ENCODE peak calls at places on chromosomes 7 and 10, in six cellular contexts. One of them, this sample, is unnamed. For H3K4me1, the result is how much of the 10 kb centered on the place peaks cover.

GRCh38 chr10:103804866-103805265 is 50.5 kb downstream of the SH3PXD2A start:
- DNase-seq in hepatocyte: no peak
- DNase-seq in H9: no peak
- DNase-seq in SJSA1: no peak
- DNase-seq in naive thymus-derived CD4-positive, alpha-beta T cell: no peak
- DNase-seq in HepG2: no peak
- DNase-seq in this sample: no peak

GRCh38 chr7:99123571-99124033 is 20.3 kb downstream of the SMURF1 start:
- DNase-seq in HepG2: no peak
- DNase-seq in SJSA1: no peak
- DNase-seq in H9: no peak
- DNase-seq in hepatocyte: no peak
- DNase-seq in naive thymus-derived CD4-positive, alpha-beta T cell: no peak
- DNase-seq in this sample: no peak

GRCh38 chr10:55024718-55025117 is 223.7 kb upstream of the PCDH15 start:
- DNase-seq in SJSA1: no peak
- DNase-seq in naive thymus-derived CD4-positive, alpha-beta T cell: no peak
- DNase-seq in H9: no peak
- DNase-seq in HepG2: no peak
- DNase-seq in hepatocyte: peak
- DNase-seq in this sample: no peak

GRCh38 chr7:1858435-1859265 is 188.6 kb downstream of the ELFN1 start:
- DNase-seq in HepG2: no peak
- DNase-seq in H9: no peak
- DNase-seq in hepatocyte: no peak
- DNase-seq in naive thymus-derived CD4-positive, alpha-beta T cell: no peak
- DNase-seq in SJSA1: no peak
- DNase-seq in this sample: no peak

GRCh38 chr7:103988468-103989199 is 824 bp downstream of the RELN start:
- DNase-seq in HepG2: peak
- DNase-seq in hepatocyte: peak
- DNase-seq in H9: peak
- DNase-seq in naive thymus-derived CD4-positive, alpha-beta T cell: no peak
- DNase-seq in SJSA1: no peak
- DNase-seq in this sample: no peak

GRCh38 chr7:90425376-90425775 is 22.1 kb downstream of the CLDN12 start:
- DNase-seq in naive thymus-derived CD4-positive, alpha-beta T cell: no peak
- DNase-seq in hepatocyte: no peak
- DNase-seq in HepG2: no peak
- DNase-seq in H9: no peak
- DNase-seq in SJSA1: no peak
- DNase-seq in this sample: peak

GRCh38 chr10:112842832-112843360 is 107.2 kb upstream of the TCF7L2 start:
- DNase-seq in naive thymus-derived CD4-positive, alpha-beta T cell: no peak
- DNase-seq in SJSA1: no peak
- DNase-seq in hepatocyte: no peak
- DNase-seq in HepG2: peak
- DNase-seq in H9: no peak
- DNase-seq in this sample: no peak

GRCh38 chr7:2632717-2633537 is 1.1 kb downstream of the TTYH3 start:
- DNase-seq in SJSA1: peak
- DNase-seq in H9: no peak
- DNase-seq in HepG2: no peak
- DNase-seq in hepatocyte: peak
- DNase-seq in naive thymus-derived CD4-positive, alpha-beta T cell: peak
- DNase-seq in this sample: peak

GRCh38 chr7:88455696-88456095 is 149.0 kb upstream of the STEAP4 start:
- DNase-seq in hepatocyte: no peak
- DNase-seq in H9: no peak
- DNase-seq in HepG2: no peak
- DNase-seq in SJSA1: no peak
- DNase-seq in naive thymus-derived CD4-positive, alpha-beta T cell: no peak
- DNase-seq in this sample: no peak

GRCh38 chr10:16856567-16856966 is 39.3 kb upstream of the RSU1 start:
- DNase-seq in hepatocyte: no peak
- DNase-seq in naive thymus-derived CD4-positive, alpha-beta T cell: no peak
- DNase-seq in HepG2: no peak
- DNase-seq in H9: no peak
- DNase-seq in SJSA1: no peak
- DNase-seq in this sample: no peak

GRCh38 chr7:139893999-139894398 is 64.9 kb downstream of the TBXAS1 start:
- DNase-seq in naive thymus-derived CD4-positive, alpha-beta T cell: no peak
- DNase-seq in HepG2: no peak
- DNase-seq in hepatocyte: no peak
- DNase-seq in SJSA1: no peak
- DNase-seq in H9: no peak
- DNase-seq in this sample: no peak

GRCh38 chr7:90708841-90709317 is 112.8 kb downstream of the CDK14 start:
- DNase-seq in naive thymus-derived CD4-positive, alpha-beta T cell: no peak
- DNase-seq in HepG2: peak
- DNase-seq in H9: peak
- DNase-seq in hepatocyte: peak
- DNase-seq in SJSA1: no peak
- DNase-seq in this sample: no peak

GRCh38 chr10:101617824-101618568 is 29.9 kb downstream of the DPCD start:
- DNase-seq in hepatocyte: no peak
- DNase-seq in SJSA1: no peak
- DNase-seq in HepG2: no peak
- DNase-seq in H9: no peak
- DNase-seq in naive thymus-derived CD4-positive, alpha-beta T cell: no peak
- DNase-seq in this sample: no peak

GRCh38 chr10:3500408-3500856 is 284.6 kb downstream of the KLF6 start:
- DNase-seq in HepG2: peak
- DNase-seq in naive thymus-derived CD4-positive, alpha-beta T cell: no peak
- DNase-seq in SJSA1: no peak
- DNase-seq in hepatocyte: peak
- DNase-seq in H9: peak
- DNase-seq in this sample: no peak

GRCh38 chr10:11177926-11178453 is 160.3 kb downstream of the CELF2 start:
- DNase-seq in naive thymus-derived CD4-positive, alpha-beta T cell: peak
- DNase-seq in HepG2: no peak
- DNase-seq in hepatocyte: no peak
- DNase-seq in H9: no peak
- DNase-seq in SJSA1: no peak
- DNase-seq in this sample: peak

GRCh38 chr10:79463578-79464496 is 18.4 kb upstream of the ZCCHC24 start:
- DNase-seq in SJSA1: no peak
- DNase-seq in HepG2: no peak
- DNase-seq in H9: peak
- DNase-seq in naive thymus-derived CD4-positive, alpha-beta T cell: no peak
- DNase-seq in hepatocyte: no peak
- DNase-seq in this sample: no peak

GRCh38 chr10:111593578-111593977 is 516.7 kb downstream of the ADRA2A start:
- DNase-seq in HepG2: no peak
- DNase-seq in hepatocyte: no peak
- DNase-seq in SJSA1: no peak
- DNase-seq in H9: no peak
- DNase-seq in naive thymus-derived CD4-positive, alpha-beta T cell: no peak
- DNase-seq in this sample: no peak

GRCh38 chr7:107486041-107486440 is 16.2 kb downstream of the GPR22 start:
- DNase-seq in SJSA1: no peak
- DNase-seq in naive thymus-derived CD4-positive, alpha-beta T cell: no peak
- DNase-seq in H9: no peak
- DNase-seq in HepG2: no peak
- DNase-seq in hepatocyte: no peak
- DNase-seq in this sample: no peak
- H3K4me1 ChIP-seq in SJSA1: under half
- H3K4me1 ChIP-seq in naive thymus-derived CD4-positive, alpha-beta T cell: under half
- H3K4me1 ChIP-seq in H9: under half
- H3K4me1 ChIP-seq in HepG2: under half
- H3K4me1 ChIP-seq in hepatocyte: under half
- H3K4me1 ChIP-seq in this sample: under half

DNA sequence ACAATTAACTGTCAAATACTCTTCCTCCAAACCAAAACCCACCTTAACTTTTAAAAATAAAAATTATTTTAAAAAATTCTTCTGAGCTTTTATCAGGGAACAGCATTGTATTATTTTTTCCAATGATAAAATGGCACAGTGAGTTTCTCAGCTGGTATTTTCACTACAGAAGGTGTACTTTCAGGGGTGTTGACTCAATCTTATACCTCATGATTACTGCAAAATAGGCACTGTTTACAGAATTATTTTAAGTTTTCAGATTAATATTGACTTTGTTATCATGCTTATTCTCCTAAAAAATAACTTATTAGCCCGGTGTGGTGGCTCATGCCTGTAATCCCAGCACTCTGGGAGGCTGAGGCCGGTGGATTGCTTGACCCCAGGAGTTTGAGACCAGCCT is 24.3 kb downstream of the RHEB start:
- DNase-seq in H9: no peak
- DNase-seq in HepG2: no peak
- DNase-seq in SJSA1: no peak
- DNase-seq in naive thymus-derived CD4-positive, alpha-beta T cell: no peak
- DNase-seq in hepatocyte: no peak
- DNase-seq in this sample: no peak
- H3K4me1 ChIP-seq in H9: under half
- H3K4me1 ChIP-seq in HepG2: half or more
- H3K4me1 ChIP-seq in SJSA1: under half
- H3K4me1 ChIP-seq in naive thymus-derived CD4-positive, alpha-beta T cell: under half
- H3K4me1 ChIP-seq in hepatocyte: under half
- H3K4me1 ChIP-seq in this sample: under half

DNA sequence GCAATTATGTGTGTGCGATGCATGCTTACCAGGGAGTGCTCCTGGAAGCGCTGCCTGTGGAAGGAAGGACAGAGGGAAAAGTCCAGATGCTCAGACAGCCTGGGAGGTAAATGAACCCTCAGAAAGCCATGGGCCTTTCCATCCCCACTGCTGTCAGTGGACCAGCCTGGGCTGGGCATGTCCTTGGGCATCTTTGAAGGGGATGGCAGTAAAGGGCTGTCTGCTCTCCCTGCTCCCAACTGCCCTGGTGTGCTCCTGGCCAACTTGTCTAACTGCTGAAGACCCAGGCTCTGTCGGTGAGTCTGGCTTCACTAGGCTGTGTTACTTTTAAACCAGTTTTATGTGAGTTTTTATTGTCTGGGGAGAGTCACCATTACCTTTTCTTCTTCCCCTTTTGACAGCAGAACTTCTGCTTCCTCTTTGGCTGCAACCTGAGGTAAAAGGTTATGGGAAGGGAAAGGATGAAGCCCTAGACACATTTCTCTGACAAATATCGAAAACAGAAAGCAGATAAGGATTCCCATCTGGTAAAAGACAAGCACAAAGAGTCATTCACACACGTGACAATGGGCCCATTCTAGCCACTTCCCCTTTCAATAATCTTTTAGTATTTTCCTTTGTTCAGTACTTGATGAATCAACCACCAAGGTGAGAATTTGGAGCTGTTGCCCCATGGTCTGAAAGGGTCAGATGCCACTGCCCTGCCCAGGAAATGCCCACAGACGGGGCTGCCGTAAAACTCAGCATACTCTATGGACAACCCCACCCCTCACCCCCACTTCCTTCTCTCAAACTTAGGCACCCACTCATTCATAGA is 27.6 kb upstream of the PIK3AP1 start:
- DNase-seq in naive thymus-derived CD4-positive, alpha-beta T cell: no peak
- DNase-seq in SJSA1: no peak
- DNase-seq in H9: no peak
- DNase-seq in HepG2: peak
- DNase-seq in hepatocyte: no peak
- DNase-seq in this sample: peak
- H3K4me1 ChIP-seq in naive thymus-derived CD4-positive, alpha-beta T cell: under half
- H3K4me1 ChIP-seq in SJSA1: under half
- H3K4me1 ChIP-seq in H9: under half
- H3K4me1 ChIP-seq in HepG2: under half
- H3K4me1 ChIP-seq in hepatocyte: under half
- H3K4me1 ChIP-seq in this sample: under half

DNA sequence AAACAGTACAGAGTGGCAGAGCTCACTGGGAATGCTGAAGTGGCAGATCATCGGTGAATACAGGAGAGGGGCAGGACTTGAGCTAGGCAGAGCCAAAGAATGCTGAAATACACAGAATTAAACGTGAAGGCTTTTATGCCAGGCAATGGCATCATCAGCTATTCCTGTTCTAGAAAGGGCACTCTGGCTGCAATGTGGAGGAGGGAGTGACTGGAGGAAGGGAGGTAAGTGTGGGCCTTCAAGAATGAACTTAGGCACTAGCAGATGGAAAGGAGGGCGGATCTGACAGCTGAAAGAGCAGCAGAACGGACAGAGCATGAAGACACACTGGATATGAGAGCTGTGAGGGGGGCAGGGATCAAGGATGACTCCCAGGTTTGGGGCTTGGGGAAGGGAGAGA is 12.0 kb upstream of the TM9SF3 start:
- DNase-seq in HepG2: no peak
- DNase-seq in SJSA1: no peak
- DNase-seq in naive thymus-derived CD4-positive, alpha-beta T cell: no peak
- DNase-seq in H9: no peak
- DNase-seq in hepatocyte: no peak
- DNase-seq in this sample: no peak
- H3K4me1 ChIP-seq in HepG2: under half
- H3K4me1 ChIP-seq in SJSA1: under half
- H3K4me1 ChIP-seq in naive thymus-derived CD4-positive, alpha-beta T cell: under half
- H3K4me1 ChIP-seq in H9: under half
- H3K4me1 ChIP-seq in hepatocyte: under half
- H3K4me1 ChIP-seq in this sample: under half

GRCh38 chr7:157347217-157347904 is 10.6 kb downstream of the DNAJB6 start:
- DNase-seq in HepG2: no peak
- DNase-seq in H9: no peak
- DNase-seq in hepatocyte: peak
- DNase-seq in naive thymus-derived CD4-positive, alpha-beta T cell: no peak
- DNase-seq in SJSA1: no peak
- DNase-seq in this sample: no peak
- H3K4me1 ChIP-seq in HepG2: under half
- H3K4me1 ChIP-seq in H9: under half
- H3K4me1 ChIP-seq in hepatocyte: under half
- H3K4me1 ChIP-seq in naive thymus-derived CD4-positive, alpha-beta T cell: under half
- H3K4me1 ChIP-seq in SJSA1: under half
- H3K4me1 ChIP-seq in this sample: half or more

DNA sequence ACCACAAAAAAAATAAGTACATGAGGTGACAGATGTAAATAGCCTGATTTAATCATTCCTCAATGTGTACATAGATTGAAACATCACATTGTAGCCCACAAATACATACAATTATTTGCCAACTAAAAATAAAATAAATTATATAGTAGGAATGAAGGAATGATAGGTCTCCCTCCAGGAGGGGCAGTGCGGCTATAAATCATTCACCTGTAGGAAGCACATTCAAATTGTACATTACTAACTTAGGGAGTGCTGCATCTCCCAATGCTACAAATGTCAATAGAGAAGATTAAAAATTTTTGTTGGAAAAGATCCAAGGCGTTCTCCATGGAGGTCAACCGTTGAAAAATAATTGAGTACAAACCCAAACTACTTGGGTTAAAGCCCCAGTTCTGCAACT is 4.2 kb downstream of the KBTBD2 start:
- DNase-seq in naive thymus-derived CD4-positive, alpha-beta T cell: no peak
- DNase-seq in SJSA1: no peak
- DNase-seq in H9: no peak
- DNase-seq in hepatocyte: no peak
- DNase-seq in HepG2: no peak
- DNase-seq in this sample: no peak
- H3K4me1 ChIP-seq in naive thymus-derived CD4-positive, alpha-beta T cell: under half
- H3K4me1 ChIP-seq in SJSA1: under half
- H3K4me1 ChIP-seq in H9: under half
- H3K4me1 ChIP-seq in hepatocyte: under half
- H3K4me1 ChIP-seq in HepG2: half or more
- H3K4me1 ChIP-seq in this sample: half or more

GRCh38 chr7:128265906-128266300 is 24.8 kb downstream of the LEP start:
- DNase-seq in hepatocyte: no peak
- DNase-seq in naive thymus-derived CD4-positive, alpha-beta T cell: no peak
- DNase-seq in SJSA1: no peak
- DNase-seq in HepG2: no peak
- DNase-seq in H9: no peak
- DNase-seq in this sample: no peak
- H3K4me1 ChIP-seq in hepatocyte: under half
- H3K4me1 ChIP-seq in naive thymus-derived CD4-positive, alpha-beta T cell: under half
- H3K4me1 ChIP-seq in SJSA1: under half
- H3K4me1 ChIP-seq in HepG2: under half
- H3K4me1 ChIP-seq in H9: under half
- H3K4me1 ChIP-seq in this sample: under half

This sample was measured in CD4-positive, CD25-positive, alpha-beta regulatory T cell.